ENCODE peak calls at places on chromosomes 7 and 10, in four cellular contexts. N is IMR-90, W is K562, Z is GM12878. J is an unnamed sample.
A peak's percentile ranks its signal among the peaks of the same experiment; 100 is the strongest.

GRCh38 chr10:94546616-94547175 is 1.1 kb downstream of the HELLS start:
- DNase-seq in Z (peak; percentile 7), W (no peak), N (peak; percentile 12), J (peak; percentile 51)

GRCh38 chr7:17233643-17234397 is 64.6 kb upstream of the AHR start:
- DNase-seq in W (no peak), N (no peak), Z (peak; percentile 9), J (no peak)

GRCh38 chr10:95758351-95759025 is 2.5 kb downstream of the ENTPD1 start:
- DNase-seq in N (peak; percentile 6), W (peak; percentile 8), Z (peak; percentile 92), J (peak; percentile 26)

GRCh38 chr7:47688311-47689100 is 106.6 kb upstream of the TNS3 start:
- DNase-seq in Z (no peak), N (no peak), W (no peak), J (no peak)

GRCh38 chr10:101001225-101002035 is 1.8 kb downstream of the LZTS2 start:
- DNase-seq in Z (no peak), W (no peak), N (peak; percentile 95), J (peak; percentile 93)

GRCh38 chr7:58086461-58086860 is 636.5 kb downstream of the ZNF716 start:
- DNase-seq in W (no peak), Z (no peak), N (no peak), J (no peak)

GRCh38 chr10:64840341-64840740 is 1319.1 kb downstream of the REEP3 start:
- DNase-seq in N (no peak), W (no peak), Z (no peak), J (no peak)

GRCh38 chr7:64098-64521 is 128.3 kb upstream of the FAM20C start:
- DNase-seq in N (peak; percentile 74), Z (no peak), W (peak; percentile 39), J (peak; percentile 49)

GRCh38 chr10:79449181-79450146 is 4.0 kb upstream of the ZCCHC24 start:
- DNase-seq in N (no peak), Z (no peak), W (no peak), J (no peak)

GRCh38 chr7:75039166-75039565 is 34.4 kb downstream of the RCC1L start:
- DNase-seq in N (peak; percentile 24), W (no peak), Z (no peak), J (peak; percentile 34)
- TF ChIP-seq FOS in N (no peak), W (no peak), Z (no peak), J (no peak)

GRCh38 chr10:13360587-13360986 is 12.5 kb upstream of the SEPHS1 start:
- DNase-seq in W (no peak), Z (no peak), N (no peak), J (no peak)
- TF ChIP-seq FOS in W (no peak), Z (no peak), N (no peak), J (no peak)

GRCh38 chr7:121030308-121030707 is 41.8 kb downstream of the CPED1 start:
- DNase-seq in Z (no peak), N (no peak), W (no peak), J (no peak)

GRCh38 chr7:121029302-121029701 is 40.8 kb downstream of the CPED1 start:
- DNase-seq in Z (no peak), N (no peak), W (no peak), J (no peak)

GRCh38 chr7:121026159-121026558 is 37.6 kb downstream of the CPED1 start:
- DNase-seq in W (no peak), Z (no peak), N (no peak), J (no peak)

GRCh38 chr7:121026577-121027111 is 38.1 kb downstream of the CPED1 start:
- DNase-seq in N (no peak), W (no peak), Z (no peak), J (no peak)

GRCh38 chr7:121027761-121028681 is 39.5 kb downstream of the CPED1 start:
- DNase-seq in Z (no peak), W (no peak), N (peak; percentile 22), J (no peak)
- TF ChIP-seq FOS in Z (no peak), W (no peak), N (no peak), J (no peak)

DNA sequence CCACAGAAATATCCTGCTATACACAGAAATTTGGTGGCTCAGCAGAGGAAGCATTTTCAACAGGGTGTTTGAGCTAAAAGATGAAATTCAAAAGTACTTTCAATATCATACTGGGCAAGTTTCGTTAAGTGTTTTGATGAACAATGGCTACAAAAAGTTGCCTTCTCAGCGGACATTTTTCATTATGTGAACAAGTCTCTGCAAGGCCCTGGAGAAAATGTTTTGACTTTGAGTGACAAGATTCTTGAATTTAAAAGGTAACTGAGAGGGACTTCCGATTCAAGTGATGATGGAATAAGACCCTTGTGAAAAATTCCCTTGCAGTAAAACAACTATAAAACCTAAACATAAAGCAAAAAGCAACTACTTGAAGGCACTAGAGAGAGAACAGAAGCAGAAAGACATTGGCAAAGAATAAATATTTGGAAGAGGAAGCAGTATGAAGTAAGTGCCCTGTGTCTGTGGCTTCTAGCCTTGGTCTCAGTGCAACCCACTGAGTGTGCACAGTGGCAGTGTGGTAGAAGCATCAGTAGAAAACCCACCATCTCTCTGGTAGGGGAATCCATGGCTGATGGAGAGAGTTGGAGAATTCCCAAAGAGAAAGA is 62.5 kb upstream of the NAMPT start:
- DNase-seq in W (no peak), N (no peak), Z (no peak), J (no peak)
- TF ChIP-seq FOS in W (no peak), N (no peak), Z (no peak), J (no peak)

GRCh38 chr10:122564980-122565379 is 4.4 kb downstream of the DMBT1 start:
- DNase-seq in N (no peak), W (no peak), Z (no peak), J (no peak)

GRCh38 chr10:122565766-122566206 is 5.2 kb downstream of the DMBT1 start:
- DNase-seq in Z (peak; percentile 1), W (peak; percentile 16), N (peak; percentile 79), J (peak; percentile 89)

GRCh38 chr10:122568551-122568950 is 8.0 kb downstream of the DMBT1 start:
- DNase-seq in N (no peak), Z (no peak), W (no peak), J (no peak)

GRCh38 chr10:122567056-122567660 is 6.6 kb downstream of the DMBT1 start:
- DNase-seq in Z (no peak), W (peak; percentile 59), N (no peak), J (peak; percentile 15)

DNA sequence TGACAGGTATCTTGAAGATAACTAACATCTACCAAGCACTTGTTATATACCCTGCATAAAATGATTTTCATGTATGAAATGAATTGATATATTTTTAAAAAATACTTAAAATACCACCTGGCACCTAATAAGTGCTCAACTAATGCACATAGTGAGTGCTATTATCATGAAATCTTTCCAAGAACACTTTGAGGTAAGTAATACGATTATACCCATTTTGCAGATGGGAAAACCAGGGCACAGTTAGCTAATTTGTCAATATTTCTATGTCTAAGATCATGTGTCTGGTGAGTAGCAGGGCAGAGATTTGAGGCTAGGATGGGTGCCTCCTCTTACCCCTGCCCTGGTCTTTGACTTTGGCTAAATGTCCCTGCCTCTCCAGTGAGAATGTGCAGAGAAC is 6.1 kb downstream of the DMBT1 start:
- DNase-seq in N (no peak), Z (no peak), W (no peak), J (no peak)
- TF ChIP-seq FOS in N (no peak), Z (no peak), W (no peak), J (no peak)

DNA sequence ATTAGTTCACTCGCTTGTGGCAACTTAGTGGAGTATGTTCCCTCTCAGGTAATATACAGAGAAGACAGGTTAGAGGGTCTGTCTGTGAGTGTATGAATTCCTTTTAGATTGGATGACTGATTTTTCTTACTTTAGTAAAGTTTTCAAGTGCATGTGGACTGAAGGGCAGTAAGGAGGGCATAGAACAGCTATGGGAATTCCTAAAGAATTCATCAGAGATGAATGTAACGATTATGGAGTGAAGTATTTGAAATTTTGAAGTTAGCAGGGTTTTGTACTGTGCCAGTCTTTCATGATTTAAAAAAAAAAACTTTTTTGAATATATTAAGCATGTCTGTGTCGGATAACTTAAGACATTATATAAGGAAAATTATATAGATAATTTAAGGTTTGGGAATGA is 15.5 kb downstream of the MAPK8 start:
- DNase-seq in Z (no peak), N (peak; percentile 11), W (no peak), J (no peak)
- TF ChIP-seq FOS in Z (no peak), N (no peak), W (no peak), J (no peak)

GRCh38 chr10:8331896-8332729 is 277.6 kb downstream of the GATA3 start:
- DNase-seq in Z (no peak), N (peak; percentile 7), W (no peak), J (peak; percentile 43)
- TF ChIP-seq FOS in Z (no peak), N (no peak), W (no peak), J (no peak)

DNA sequence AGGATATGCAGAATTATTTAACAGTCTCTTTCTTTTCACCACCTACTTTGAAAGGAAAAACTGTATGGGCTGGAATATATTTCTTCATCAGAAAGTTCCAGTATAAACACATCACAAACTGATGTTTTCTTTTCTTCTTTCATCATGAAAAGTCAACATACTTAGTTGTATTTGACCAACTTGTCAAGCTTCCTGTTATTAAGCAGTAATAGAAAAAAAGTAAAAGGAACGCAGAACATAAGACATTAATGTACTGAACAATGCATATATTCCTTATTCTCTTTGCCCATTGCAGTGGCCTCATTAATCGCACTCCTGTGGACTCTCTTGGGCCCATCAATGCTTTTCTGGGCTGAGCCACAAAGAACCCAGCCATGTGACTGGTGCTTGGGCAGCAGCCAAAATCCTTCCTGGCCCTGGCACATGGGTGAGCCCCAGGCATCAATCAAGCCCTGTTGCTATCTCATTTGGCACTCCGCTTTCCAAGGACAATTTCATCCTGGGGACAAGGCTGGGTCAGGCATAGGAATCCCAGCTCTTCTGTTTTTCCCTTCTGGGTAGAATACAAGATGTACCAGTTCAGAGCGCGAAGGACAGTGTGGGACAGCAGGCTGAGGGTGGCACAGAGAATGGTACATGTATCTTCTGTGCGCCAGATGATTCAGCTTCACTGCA is 42.3 kb downstream of the RHOBTB1 start:
- DNase-seq in W (no peak), N (no peak), Z (no peak), J (peak; percentile 59)
- TF ChIP-seq FOS in W (no peak), N (no peak), Z (no peak), J (no peak)

DNA sequence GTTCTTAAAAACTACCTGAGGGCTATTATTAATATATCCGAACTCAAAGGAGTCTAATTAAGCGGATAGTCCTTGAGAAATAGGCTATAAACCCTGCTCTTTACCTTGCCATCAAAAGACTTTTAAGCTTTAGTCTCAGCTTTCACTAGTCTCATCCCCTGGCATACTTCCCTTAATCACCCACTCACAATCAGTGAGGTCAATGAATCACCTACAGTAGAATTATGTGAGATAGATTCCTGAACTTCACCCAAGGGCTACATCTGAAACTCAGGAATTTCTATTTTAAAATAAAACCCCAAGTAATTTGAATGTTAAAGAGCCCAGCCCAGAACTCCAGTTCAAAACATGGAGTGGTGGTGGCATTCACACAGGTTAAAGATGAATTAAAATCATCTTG is 108.7 kb downstream of the ETV1 start:
- DNase-seq in Z (no peak), N (peak; percentile 91), W (no peak), J (no peak)
- TF ChIP-seq FOS in Z (no peak), N (no peak), W (no peak), J (no peak)

GRCh38 chr7:157991351-157991750 is 596.3 kb downstream of the PTPRN2 start:
- DNase-seq in N (no peak), Z (no peak), W (no peak), J (no peak)

GRCh38 chr7:157989611-157990010 is 598.0 kb downstream of the PTPRN2 start:
- DNase-seq in N (no peak), Z (no peak), W (no peak), J (no peak)

GRCh38 chr7:157990226-157990877 is 597.3 kb downstream of the PTPRN2 start:
- DNase-seq in N (no peak), W (no peak), Z (no peak), J (no peak)

GRCh38 chr7:157991761-157992160 is 595.9 kb downstream of the PTPRN2 start:
- DNase-seq in W (no peak), N (no peak), Z (no peak), J (no peak)

GRCh38 chr7:157990878-157991250 is 596.8 kb downstream of the PTPRN2 start:
- DNase-seq in W (no peak), Z (no peak), N (no peak), J (no peak)
- TF ChIP-seq FOS in W (no peak), Z (no peak), N (no peak), J (no peak)